ENCODE peak calls at places on chromosomes 2 and 18, in eight cellular contexts. B, H, Q, Y, S, M, G and O are unnamed samples.

GRCh38 chr18:46893360-46893759 is 23.9 kb downstream of the PIAS2 start:
- DNase-seq in H (no peak), M (no peak), S (no peak), Y (no peak), B (no peak), Q (no peak), G (no peak), O (no peak)

GRCh38 chr18:36516258-36516657 is 218.7 kb downstream of the FHOD3 start:
- DNase-seq in M (no peak), H (no peak), S (no peak), Q (no peak), G (no peak), B (no peak), Y (no peak), O (no peak)

GRCh38 chr2:58414506-58414905 is 173.4 kb upstream of the FANCL start:
- DNase-seq in B (no peak), Q (no peak), Y (no peak), M (no peak), G (no peak), S (no peak), H (no peak), O (no peak)

GRCh38 chr2:64283641-64284371 is 139.6 kb upstream of the PELI1 start:
- DNase-seq in G (no peak), Y (no peak), S (no peak), M (no peak), B (no peak), Q (no peak), H (no peak), O (no peak)

GRCh38 chr2:168138369-168138768 is 109.0 kb downstream of the STK39 start:
- DNase-seq in B (no peak), Q (no peak), Y (no peak), H (no peak), M (peak; percentile 55), S (no peak), G (no peak), O (no peak)

GRCh38 chr2:70089220-70089945 is 2.1 kb downstream of the PCBP1 start:
- DNase-seq in B (no peak), H (no peak), Y (no peak), M (no peak), Q (no peak), S (no peak), G (no peak), O (no peak)

GRCh38 chr2:23380562-23381065 is 4.4 kb upstream of the KLHL29 start:
- DNase-seq in Y (peak; percentile 14), H (no peak), S (no peak), G (no peak), M (peak; percentile 38), B (peak; percentile 27), Q (no peak), O (no peak)

GRCh38 chr2:38128653-38129052 is 52.7 kb upstream of the CYP1B1 start:
- DNase-seq in H (no peak), Y (no peak), S (no peak), Q (no peak), B (no peak), M (peak; percentile 71), G (no peak), O (no peak)

GRCh38 chr2:1253608-1254007 is 159.7 kb upstream of the TPO start:
- DNase-seq in B (no peak), M (no peak), G (no peak), H (no peak), Y (no peak), S (no peak), Q (no peak), O (no peak)

GRCh38 chr2:222878877-222879601 is 18.2 kb downstream of the ACSL3 start:
- DNase-seq in S (no peak), B (no peak), Q (no peak), H (no peak), Y (no peak), M (peak; percentile 48), G (no peak), O (no peak)

GRCh38 chr2:49175831-49176230 is 21.5 kb upstream of the FSHR start:
- DNase-seq in S (no peak), B (no peak), G (no peak), H (no peak), Y (no peak), Q (no peak), M (no peak), O (no peak)

GRCh38 chr2:218796691-218797090 is 14.7 kb downstream of the CYP27A1 start:
- DNase-seq in Y (no peak), S (no peak), M (no peak), G (no peak), H (no peak), Q (no peak), B (no peak), O (no peak)

GRCh38 chr18:41966943-41967342 is 11.9 kb downstream of the PIK3C3 start:
- DNase-seq in B (no peak), Q (no peak), Y (no peak), G (no peak), H (no peak), S (no peak), M (no peak), O (no peak)

GRCh38 chr2:209790066-209790728 is 18.6 kb downstream of the UNC80 start:
- DNase-seq in S (no peak), M (no peak), Q (no peak), Y (no peak), G (no peak), B (no peak), H (no peak), O (no peak)

GRCh38 chr18:34650121-34650545 is 60.0 kb upstream of the DTNA start:
- DNase-seq in M (peak; percentile 79), Y (no peak), S (no peak), H (no peak), Q (no peak), G (no peak), B (no peak), O (no peak)

GRCh38 chr2:226977775-226978190 is 141.9 kb downstream of the RHBDD1 start:
- DNase-seq in Y (no peak), Q (no peak), B (no peak), S (no peak), H (no peak), M (peak; percentile 71), G (no peak), O (no peak)

GRCh38 chr2:12728221-12728777 is 11.6 kb downstream of the TRIB2 start:
- DNase-seq in H (peak; percentile 36), M (no peak), Q (no peak), S (no peak), G (peak; percentile 12), Y (no peak), B (no peak), O (peak; percentile 37)

GRCh38 chr2:75494137-75494769 is 66.5 kb downstream of the EVA1A start:
- DNase-seq in S (no peak), Q (no peak), Y (no peak), G (no peak), B (no peak), M (no peak), H (no peak), O (no peak)

GRCh38 chr18:58045265-58046086 is 1.4 kb downstream of the NEDD4L start:
- DNase-seq in Q (peak; percentile 44), H (peak; percentile 14), Y (peak; percentile 6), B (peak; percentile 23), M (no peak), G (no peak), S (no peak), O (peak; percentile 41)

GRCh38 chr18:50313031-50313607 is 25.6 kb upstream of the CXXC1 start:
- DNase-seq in S (no peak), Q (no peak), H (no peak), Y (no peak), B (no peak), G (no peak), M (no peak), O (no peak)

GRCh38 chr2:219429958-219430586 is 4.6 kb upstream of the SPEG start:
- DNase-seq in M (no peak), B (no peak), S (no peak), Y (no peak), Q (no peak), G (no peak), H (no peak), O (no peak)

GRCh38 chr2:201795608-201796477 is 10.5 kb upstream of the CDK15 start:
- DNase-seq in H (no peak), M (peak; percentile 73), Y (no peak), Q (peak; percentile 30), B (no peak), G (no peak), S (no peak), O (no peak)

GRCh38 chr2:74275228-74275627 is 68.0 kb downstream of the SLC4A5 start:
- DNase-seq in Y (no peak), B (no peak), G (no peak), H (no peak), Q (no peak), M (no peak), S (no peak), O (no peak)

GRCh38 chr2:176156959-176157498 is at the start of gene HOXD3:
- DNase-seq in S (no peak), G (no peak), Q (no peak), H (no peak), M (no peak), B (no peak), Y (no peak), O (no peak)

GRCh38 chr2:207836526-207837133 is 66.9 kb upstream of the FZD5 start:
- DNase-seq in Q (peak; percentile 40), M (no peak), H (no peak), G (no peak), Y (no peak), B (no peak), S (no peak), O (no peak)

GRCh38 chr2:134583997-134584520 is 134.7 kb downstream of the TMEM163 start:
- DNase-seq in H (no peak), G (no peak), S (no peak), B (no peak), M (no peak), Y (no peak), Q (no peak), O (no peak)

GRCh38 chr2:41966431-41966893 is 81.4 kb upstream of the PKDCC start:
- DNase-seq in S (no peak), Q (peak; percentile 94), M (peak; percentile 94), Y (no peak), B (no peak), G (no peak), H (no peak), O (no peak)